ENCODE peak calls at places on chromosomes 1 and 21, in four cellular contexts. C, P, I and Q are unnamed samples.

GRCh38 chr1:25549273-25550154 is 6.1 kb downstream of the LDLRAP1 start:
- DNase-seq in C (peak), I (peak), P (peak), Q (no peak)

GRCh38 chr1:21573475-21573874 is 64.3 kb downstream of the ALPL start:
- DNase-seq in P (no peak), C (no peak), I (no peak), Q (no peak)

GRCh38 chr1:11842154-11843041 is 5.2 kb downstream of the NPPA start:
- DNase-seq in I (no peak), P (peak), C (peak), Q (no peak)

GRCh38 chr21:38619865-38620513 is 121.7 kb upstream of the ERG start:
- DNase-seq in C (no peak), I (no peak), P (no peak), Q (no peak)

GRCh38 chr1:2534775-2535387 is 4.8 kb upstream of the HES5 start:
- DNase-seq in C (no peak), I (no peak), P (no peak), Q (no peak)

GRCh38 chr1:70874826-70875225 is 172.8 kb downstream of the PTGER3 start:
- DNase-seq in P (no peak), C (no peak), I (no peak), Q (no peak)

GRCh38 chr1:230753586-230754251 is 6.5 kb downstream of the CAPN9 start:
- DNase-seq in C (peak), P (peak), I (peak), Q (no peak)

GRCh38 chr1:99266731-99267130 is 2.4 kb downstream of the PLPPR4 start:
- DNase-seq in I (no peak), C (no peak), P (no peak), Q (no peak)

GRCh38 chr1:240193699-240194098 is 102.0 kb downstream of the FMN2 start:
- DNase-seq in C (no peak), P (no peak), I (no peak), Q (no peak)

GRCh38 chr1:62727656-62728396 is 39.6 kb upstream of the DOCK7 start:
- DNase-seq in I (no peak), P (no peak), C (no peak), Q (no peak)

GRCh38 chr1:46288485-46289133 is 14.8 kb downstream of the LRRC41 start:
- DNase-seq in P (no peak), C (no peak), I (no peak), Q (no peak)

GRCh38 chr1:86507935-86508582 is 38.8 kb upstream of the CLCA4 start:
- DNase-seq in I (peak), P (no peak), C (no peak), Q (no peak)

GRCh38 chr1:51870603-51871350 is 7.8 kb downstream of the NRDC start:
- DNase-seq in P (no peak), I (no peak), C (no peak), Q (no peak)

GRCh38 chr1:28409066-28409465 is 39.5 kb downstream of the PHACTR4 start:
- DNase-seq in P (no peak), C (no peak), I (no peak), Q (no peak)

GRCh38 chr1:184753608-184754478 is 815 bp downstream of the EDEM3 start:
- DNase-seq in P (peak), I (no peak), C (peak), Q (no peak)

GRCh38 chr1:109396971-109397370 is 747 bp downstream of the SORT1 start:
- DNase-seq in P (peak), C (no peak), I (no peak), Q (no peak)

GRCh38 chr1:145889722-145890121 is 4.1 kb upstream of the ANKRD35 start:
- DNase-seq in I (no peak), C (peak), P (no peak), Q (no peak)

GRCh38 chr21:44712203-44713028 is 1.0 kb upstream of the TSPEAR start:
- DNase-seq in C (no peak), I (no peak), P (no peak), Q (no peak)

GRCh38 chr1:161824618-161825017 is 58.5 kb downstream of the ATF6 start:
- DNase-seq in I (no peak), P (no peak), C (no peak), Q (no peak)

GRCh38 chr1:202836616-202837403 is 26.1 kb downstream of the PCAT6 start:
- DNase-seq in C (no peak), I (no peak), P (no peak), Q (no peak)

GRCh38 chr1:176976236-176976635 is 188.3 kb downstream of the ASTN1 start:
- DNase-seq in I (no peak), P (no peak), C (no peak), Q (no peak)

GRCh38 chr1:36116906-36117305 is 8.1 kb downstream of the COL8A2 start:
- DNase-seq in P (no peak), I (no peak), C (no peak), Q (no peak)

GRCh38 chr1:224726783-224727182 is 110.7 kb downstream of the CNIH3 start:
- DNase-seq in I (no peak), C (no peak), P (no peak), Q (no peak)

GRCh38 chr1:2322065-2322571 is 69.2 kb downstream of the MORN1 start:
- DNase-seq in C (peak), P (no peak), I (no peak), Q (no peak)

GRCh38 chr1:117290855-117291254 is 76.4 kb upstream of the MAN1A2 start:
- DNase-seq in C (no peak), I (no peak), P (no peak), Q (no peak)

GRCh38 chr1:63976006-63976405 is 202.2 kb downstream of the ROR1 start:
- DNase-seq in I (no peak), P (no peak), C (no peak), Q (no peak)

GRCh38 chr1:196059210-196059609 is 549.0 kb downstream of the KCNT2 start:
- DNase-seq in I (no peak), C (no peak), P (peak), Q (no peak)

GRCh38 chr1:54971317-54971791 is 9.1 kb upstream of the TMEM61 start:
- DNase-seq in I (peak), C (no peak), P (no peak), Q (peak)

GRCh38 chr1:198656500-198656932 is 17.7 kb downstream of the PTPRC start:
- DNase-seq in I (no peak), P (peak), C (no peak), Q (no peak)

GRCh38 chr1:21294266-21295058 is 4.2 kb upstream of the ECE1 start:
- DNase-seq in I (peak), C (no peak), P (no peak), Q (no peak)

GRCh38 chr1:67559222-67559700 is 125.7 kb upstream of the GADD45A start:
- DNase-seq in C (no peak), I (no peak), P (peak), Q (no peak)

GRCh38 chr1:20366076-20366765 is 75.5 kb downstream of the VWA5B1 start:
- DNase-seq in P (no peak), I (no peak), C (no peak), Q (no peak)

GRCh38 chr1:2644591-2645101 is 11.8 kb upstream of the MMEL1 start:
- DNase-seq in I (no peak), C (no peak), P (no peak), Q (no peak)

GRCh38 chr21:36816556-36817130 is 117.7 kb downstream of the SIM2 start:
- DNase-seq in C (no peak), I (no peak), P (no peak), Q (no peak)

GRCh38 chr21:44736291-44737004 is 25.1 kb upstream of the TSPEAR start:
- DNase-seq in C (peak), I (no peak), P (no peak), Q (no peak)

GRCh38 chr1:8926707-8927694 is 18.7 kb upstream of the CA6 start:
- DNase-seq in P (no peak), I (no peak), C (no peak), Q (no peak)

GRCh38 chr1:56513095-56513494 is 66.3 kb downstream of the PLPP3 start:
- DNase-seq in C (no peak), P (no peak), I (no peak), Q (no peak)
- TF ChIP-seq TCF7L2 in C (no peak), P (no peak), I (no peak), Q (no peak)

DNA sequence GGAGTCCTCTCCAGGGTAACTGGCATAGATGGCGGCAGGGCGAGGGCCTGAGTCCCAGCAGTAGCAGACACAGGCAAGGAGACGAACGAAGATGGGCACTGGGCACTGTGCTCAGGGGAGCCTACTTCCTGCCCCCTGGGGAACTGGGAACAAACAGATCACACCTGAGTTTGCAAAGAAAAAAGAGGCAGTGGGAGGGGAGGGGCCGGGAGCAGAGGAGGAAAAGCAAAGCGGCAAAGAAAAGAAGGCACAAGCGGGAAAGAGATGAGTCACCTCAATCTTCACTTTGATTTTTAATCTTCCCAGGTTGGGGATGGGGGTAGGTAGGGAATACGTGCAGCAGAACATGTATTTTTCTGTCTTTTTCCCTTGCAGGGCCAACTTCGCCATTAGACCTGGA is 44.0 kb downstream of the ZSCAN20 start:
- DNase-seq in C (no peak), P (no peak), I (no peak), Q (no peak)
- TF ChIP-seq TCF7L2 in C (no peak), P (no peak), I (peak), Q (no peak)

GRCh38 chr1:162882248-162882666 is 21.3 kb upstream of the CCDC190 start:
- DNase-seq in P (no peak), I (no peak), C (no peak), Q (no peak)
- TF ChIP-seq TCF7L2 in P (no peak), I (no peak), C (no peak), Q (no peak)

DNA sequence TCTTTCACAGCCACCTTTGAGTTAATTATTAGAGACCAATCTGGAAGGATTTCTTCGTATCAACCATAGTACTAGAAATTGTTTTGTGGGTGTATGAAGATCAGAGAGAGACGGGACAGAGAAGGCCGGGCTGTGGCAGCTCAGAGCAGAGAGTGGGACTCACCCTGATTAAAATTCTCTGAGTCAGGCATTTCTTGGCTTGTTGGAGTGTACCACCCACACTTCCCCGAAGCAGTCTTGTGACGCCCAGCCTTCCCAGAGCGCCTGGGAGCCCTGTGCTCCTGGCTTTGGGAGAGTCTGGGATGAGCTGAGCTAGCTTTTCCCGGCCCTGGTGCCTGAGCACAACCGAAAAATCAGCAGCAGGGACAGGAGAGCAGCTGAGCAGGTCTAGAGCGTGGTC is 19.4 kb downstream of the PLEKHM2 start:
- DNase-seq in I (no peak), P (no peak), C (no peak), Q (no peak)
- TF ChIP-seq TCF7L2 in I (no peak), P (no peak), C (no peak), Q (no peak)

DNA sequence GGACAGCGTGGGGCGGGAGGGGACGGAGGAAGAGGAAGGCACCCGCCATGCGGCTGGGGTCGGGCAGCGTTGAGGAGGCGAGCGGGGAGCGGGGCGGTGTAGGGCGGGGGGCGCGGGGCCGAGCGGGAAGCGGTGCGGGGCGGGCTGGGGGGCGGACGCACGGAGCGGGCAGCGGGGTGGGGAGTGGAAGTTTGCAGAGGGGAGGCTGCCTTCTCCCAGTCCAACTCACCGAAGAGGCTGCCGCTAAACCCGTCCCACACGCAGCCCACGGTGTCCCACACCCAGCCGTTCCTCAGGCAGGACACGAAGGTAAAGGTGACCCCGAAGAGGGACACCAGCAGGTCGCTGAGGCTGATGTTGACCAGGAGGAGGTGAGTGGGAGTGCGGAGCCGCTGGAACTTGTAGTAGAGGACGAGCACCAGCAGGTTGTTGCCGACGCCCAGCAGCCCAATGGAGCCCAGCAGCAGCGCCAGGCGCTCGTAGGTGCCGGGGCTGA is 468 bp downstream of the CHML start:
- DNase-seq in P (peak), C (peak), I (no peak), Q (no peak)
- TF ChIP-seq TCF7L2 in P (no peak), C (no peak), I (no peak), Q (no peak)

GRCh38 chr1:41238311-41239094 is 3.6 kb downstream of the SCMH1 start:
- DNase-seq in P (peak), I (no peak), C (peak), Q (peak)
- TF ChIP-seq TCF7L2 in P (no peak), I (no peak), C (no peak), Q (no peak)

DNA sequence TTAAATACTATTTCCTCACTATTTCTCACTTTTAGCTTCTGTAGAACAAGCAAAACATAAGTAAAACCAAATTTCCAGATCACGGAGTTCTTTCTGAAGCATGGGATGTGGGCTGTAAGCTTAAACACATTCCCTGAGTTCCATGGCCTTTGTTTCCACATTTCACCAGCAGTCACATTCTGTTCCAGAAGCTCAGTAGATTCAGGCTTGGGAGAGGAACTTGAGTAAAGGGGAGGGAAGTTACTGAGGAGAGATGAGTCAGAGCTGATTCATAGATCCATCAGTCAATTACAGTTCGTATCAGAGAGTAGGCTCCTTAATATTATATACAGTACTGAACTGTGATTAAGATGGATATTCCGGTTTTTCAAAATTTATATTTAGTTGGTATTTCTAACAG is 614.2 kb downstream of the NCAM2 start:
- DNase-seq in I (no peak), C (no peak), P (no peak), Q (no peak)
- TF ChIP-seq TCF7L2 in I (no peak), C (no peak), P (no peak), Q (no peak)

GRCh38 chr1:172544481-172545104 is 11.6 kb downstream of the SUCO start:
- DNase-seq in C (no peak), I (no peak), P (no peak), Q (no peak)
- TF ChIP-seq TCF7L2 in C (no peak), I (no peak), P (no peak), Q (no peak)

DNA sequence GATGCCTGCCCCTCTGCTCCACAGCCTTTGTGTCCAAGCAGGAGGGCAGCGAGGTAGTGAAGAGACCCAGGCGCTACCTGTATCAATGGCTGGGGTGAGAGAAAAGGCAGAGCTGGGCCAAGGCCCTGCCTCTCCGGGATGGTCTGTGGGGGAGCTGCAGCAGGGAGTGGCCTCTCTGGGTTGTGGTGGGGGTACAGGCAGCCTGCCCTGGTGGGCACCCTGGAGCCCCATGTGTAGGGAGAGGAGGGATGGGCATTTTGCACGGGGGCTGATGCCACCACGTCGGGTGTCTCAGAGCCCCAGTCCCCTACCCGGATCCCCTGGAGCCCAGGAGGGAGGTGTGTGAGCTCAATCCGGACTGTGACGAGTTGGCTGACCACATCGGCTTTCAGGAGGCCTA is 754 bp downstream of the BGLAP start:
- DNase-seq in P (no peak), I (no peak), C (no peak), Q (no peak)
- TF ChIP-seq TCF7L2 in P (no peak), I (no peak), C (no peak), Q (no peak)

GRCh38 chr1:158978730-158979129 is 31.0 kb upstream of the IFI16 start:
- DNase-seq in I (no peak), C (no peak), P (no peak), Q (no peak)

GRCh38 chr1:158969166-158969565 is 37.8 kb downstream of the PYHIN1 start:
- DNase-seq in P (no peak), C (no peak), I (no peak), Q (no peak)

GRCh38 chr1:158969855-158970254 is 38.5 kb downstream of the PYHIN1 start:
- DNase-seq in C (no peak), P (no peak), I (no peak), Q (no peak)

DNA sequence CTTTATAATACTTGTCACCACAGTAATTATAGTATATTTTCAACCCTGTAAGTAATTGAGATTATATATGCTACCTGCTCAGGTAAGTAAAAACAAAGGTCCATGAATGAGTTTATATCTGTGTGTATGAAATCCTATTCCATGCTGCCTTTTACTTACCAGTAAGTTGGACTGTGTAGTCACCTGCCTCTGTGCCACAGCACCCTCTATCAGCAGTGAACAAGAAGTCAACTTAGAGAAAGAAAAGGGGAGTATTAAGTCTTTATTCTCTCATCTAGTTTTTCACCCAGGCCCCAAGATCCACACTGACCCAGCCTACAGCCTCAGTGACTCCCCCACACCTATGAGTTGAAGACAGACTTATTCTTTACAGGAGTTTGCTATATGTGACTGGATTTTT is 36.9 kb upstream of the IFI16 start:
- DNase-seq in I (no peak), C (no peak), P (peak), Q (no peak)
- TF ChIP-seq TCF7L2 in I (no peak), C (no peak), P (no peak), Q (no peak)